ENCODE peak calls at places on chromosomes 7 and 10, in ten cellular contexts. M is NB4; Z is heart right ventricle; I is RWPE1; S is AG20443; A is AG10803; B is T-helper 2 cell; G is activated naive CD8-positive, alpha-beta T cell treated with anti-CD3 and anti-CD28 coated beads, Interleukin-2, amount 50 U/mL, for 24 hours; Q is progenitor cell of endocrine pancreas; K is NCI-H1092 treated with DMSO at 0.1 percent for 48 hours. J is an unnamed sample.

GRCh38 chr10:48759113-48759901 is 74.6 kb downstream of the WDFY4 start:
- DNase-seq in I (no peak), Q (no peak), G (no peak), K (no peak), S (no peak), M (peak; percentile 66), A (no peak), Z (no peak), B (no peak), J (no peak)

GRCh38 chr7:132785861-132786260 is 209.6 kb upstream of the PLXNA4 start:
- DNase-seq in B (no peak), Q (no peak), Z (no peak), M (no peak), I (no peak), S (no peak), G (no peak), A (no peak), K (no peak), J (no peak)

GRCh38 chr7:30660331-30661255 is 21.7 kb downstream of the CRHR2 start:
- DNase-seq in A (no peak), K (peak; percentile 93), I (no peak), Z (no peak), Q (no peak), S (no peak), M (no peak), B (no peak), G (no peak), J (no peak)

GRCh38 chr10:110162749-110163148 is 44.7 kb upstream of the MXI1 start:
- DNase-seq in K (no peak), M (peak; percentile 44), I (no peak), A (no peak), Z (no peak), B (no peak), Q (no peak), S (no peak), G (no peak), J (no peak)

GRCh38 chr7:13117103-13117502 is 429.7 kb downstream of the ARL4A start:
- DNase-seq in A (peak; percentile 8), Q (no peak), Z (no peak), K (peak; percentile 41), S (peak; percentile 37), M (peak; percentile 15), I (peak; percentile 35), G (no peak), B (no peak), J (no peak)

GRCh38 chr7:12898004-12898403 is 210.6 kb downstream of the ARL4A start:
- DNase-seq in S (no peak), G (no peak), Q (no peak), A (no peak), Z (no peak), K (no peak), B (no peak), M (peak; percentile 11), I (no peak), J (no peak)

GRCh38 chr7:136925556-136925955 is 57.1 kb downstream of the CHRM2 start:
- DNase-seq in I (no peak), S (no peak), K (peak; percentile 37), G (no peak), M (no peak), B (no peak), Q (no peak), Z (no peak), A (no peak), J (no peak)

GRCh38 chr7:43735802-43736603 is 6.7 kb upstream of the COA1 start:
- DNase-seq in I (no peak), K (no peak), Z (no peak), G (peak; percentile 46), M (peak; percentile 43), S (no peak), B (no peak), A (no peak), Q (no peak), J (no peak)

GRCh38 chr7:158828343-158829020 is 827 bp downstream of the ESYT2 start:
- DNase-seq in Q (peak; percentile 61), G (peak; percentile 34), Z (peak; percentile 42), S (peak; percentile 40), M (peak; percentile 68), I (no peak), K (peak; percentile 59), A (no peak), B (no peak), J (no peak)